ENCODE peak calls at places on chromosomes 4 and X, in four cellular contexts. N, W, T and C are unnamed samples.

GRCh38 chrX:149871940-149872339 is 9.0 kb upstream of the MAGEA8 start:
- DNase-seq in T (peak), N (peak), W (peak), C (peak)

GRCh38 chr4:73705056-73705432 is 35.3 kb upstream of the CXCL8 start:
- DNase-seq in T (no peak), W (no peak), N (no peak), C (no peak)

GRCh38 chr4:101277661-101278060 is 69.7 kb downstream of the PPP3CA start:
- DNase-seq in T (no peak), W (no peak), N (no peak), C (no peak)

GRCh38 chr4:173005912-173006633 is 162.5 kb upstream of the GALNT7 start:
- DNase-seq in W (no peak), T (no peak), N (no peak), C (no peak)

GRCh38 chr4:99082192-99082591 is 6.4 kb downstream of the ADH5 start:
- DNase-seq in N (no peak), W (no peak), T (no peak), C (no peak)

GRCh38 chrX:65871671-65872311 is 168.1 kb downstream of the VSIG4 start:
- DNase-seq in T (peak), N (peak), W (peak), C (no peak)

GRCh38 chr4:3364199-3364598 is 71.4 kb downstream of the RGS12 start:
- DNase-seq in T (no peak), W (no peak), N (no peak), C (no peak)

GRCh38 chr4:111031180-111031579 is 408.3 kb upstream of the PITX2 start:
- DNase-seq in W (no peak), N (no peak), T (no peak), C (no peak)

GRCh38 chrX:42247241-42247640 is 323.9 kb upstream of the CASK start:
- DNase-seq in T (no peak), N (no peak), W (no peak), C (no peak)

GRCh38 chr4:184596617-184597185 is 52.5 kb downstream of the CASP3 start:
- DNase-seq in T (peak), W (no peak), N (no peak), C (no peak)

GRCh38 chr4:6217716-6218381 is 17.5 kb upstream of the JAKMIP1 start:
- DNase-seq in W (no peak), T (no peak), N (no peak), C (no peak)

GRCh38 chr4:101944649-101945048 is 154.1 kb downstream of the BANK1 start:
- DNase-seq in W (no peak), N (no peak), T (no peak), C (no peak)

GRCh38 chrX:110341189-110342035 is 17.2 kb upstream of the RTL9 start:
- DNase-seq in N (no peak), W (no peak), T (no peak), C (no peak)

GRCh38 chr4:11704136-11704535 is 275.4 kb upstream of the HS3ST1 start:
- DNase-seq in N (no peak), T (no peak), W (no peak), C (no peak)

GRCh38 chr4:145935253-145936141 is 3.1 kb downstream of the ZNF827 start:
- DNase-seq in T (peak), W (no peak), N (peak), C (peak)

GRCh38 chr4:27973056-27973455 is 1112.4 kb downstream of the STIM2 start:
- DNase-seq in N (no peak), W (no peak), T (no peak), C (no peak)

GRCh38 chr4:27016551-27016950 is 155.9 kb downstream of the STIM2 start:
- DNase-seq in N (no peak), W (no peak), T (no peak), C (no peak)

GRCh38 chrX:140766024-140766611 is 56.6 kb downstream of the LINC00632 start:
- DNase-seq in N (peak), T (peak), W (peak), C (peak)

GRCh38 chrX:72245461-72246089 is 6.7 kb upstream of the ERCC6L start:
- DNase-seq in N (peak), W (peak), T (peak), C (peak)

GRCh38 chr4:112552668-112553067 is 36.7 kb upstream of the NEUROG2 start:
- DNase-seq in N (no peak), W (no peak), T (peak), C (no peak)

GRCh38 chrX:41667631-41668030 is 21.1 kb upstream of the GPR34 start:
- DNase-seq in W (no peak), T (no peak), N (no peak), C (no peak)

GRCh38 chrX:15497865-15498264 is 2.7 kb upstream of the BMX start:
- DNase-seq in T (peak), W (peak), N (peak), C (peak)

GRCh38 chr4:2041234-2042130 is 17.6 kb upstream of the NAT8L start:
- DNase-seq in T (peak), W (peak), N (peak), C (peak)

GRCh38 chr4:14646831-14647230 is 355.4 kb upstream of the CPEB2 start:
- DNase-seq in W (no peak), N (no peak), T (no peak), C (no peak)

GRCh38 chr4:175419120-175419774 is 392.8 kb downstream of the GPM6A start:
- DNase-seq in T (peak), N (no peak), W (no peak), C (no peak)

GRCh38 chr4:24032371-24032989 is 142.6 kb upstream of the PPARGC1A start:
- DNase-seq in N (peak), W (no peak), T (peak), C (peak)

GRCh38 chr4:181823645-181824044 is 419.6 kb upstream of the TENM3 start:
- DNase-seq in T (no peak), N (no peak), W (no peak), C (no peak)

GRCh38 chrX:98067611-98068010 is 1183.9 kb downstream of the RPA4 start:
- DNase-seq in T (no peak), N (no peak), W (no peak), C (no peak)

GRCh38 chr4:25767877-25768475 is 94.8 kb downstream of the SEL1L3 start:
- DNase-seq in T (peak), W (peak), N (peak), C (peak)

GRCh38 chrX:73868916-73869315 is 305.9 kb downstream of the CHIC1 start:
- DNase-seq in N (no peak), W (no peak), T (no peak), C (no peak)

GRCh38 chr4:98519268-98519993 is 139.0 kb downstream of the TSPAN5 start:
- DNase-seq in W (no peak), T (peak), N (no peak), C (no peak)

GRCh38 chrX:110432066-110432465 is 73.4 kb downstream of the RTL9 start:
- DNase-seq in W (no peak), N (no peak), T (no peak), C (no peak)

GRCh38 chr4:21888195-21888976 is 60.2 kb downstream of the KCNIP4 start:
- DNase-seq in W (no peak), N (no peak), T (no peak), C (no peak)

GRCh38 chrX:40406330-40406859 is 174.4 kb upstream of the ATP6AP2 start:
- DNase-seq in W (no peak), N (no peak), T (no peak), C (no peak)

GRCh38 chrX:116873678-116874077 is 410.9 kb upstream of the CT83 start:
- DNase-seq in N (no peak), T (no peak), W (no peak), C (no peak)

GRCh38 chr4:109440948-109441347 is 7.3 kb downstream of the SEC24B start:
- DNase-seq in W (no peak), T (no peak), N (no peak), C (no peak)

GRCh38 chr4:7971159-7971631 is 31.5 kb upstream of the AFAP1 start:
- DNase-seq in T (no peak), W (no peak), N (no peak), C (no peak)

GRCh38 chr4:5753766-5754528 is 42.9 kb downstream of the EVC start:
- DNase-seq in T (no peak), W (no peak), N (no peak), C (no peak)

DNA sequence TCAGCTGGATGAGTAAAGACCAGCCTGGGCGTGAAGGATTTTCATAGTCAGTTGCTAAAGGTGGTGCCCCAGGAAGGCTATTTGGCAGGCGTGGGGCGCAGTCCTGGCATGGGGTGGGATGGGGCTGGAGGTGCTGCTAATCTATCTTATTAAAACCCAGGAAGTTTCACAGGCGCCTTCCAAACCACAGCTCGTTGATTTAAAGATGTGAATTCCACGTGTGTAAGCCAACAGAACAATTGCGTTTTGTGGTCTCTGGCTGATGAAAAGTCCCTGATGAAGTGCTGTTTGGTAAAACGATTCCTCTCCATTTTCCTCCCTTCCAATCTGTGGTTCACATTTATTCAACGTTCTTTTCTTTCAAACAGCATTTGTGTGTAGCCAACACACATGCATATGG is 105.0 kb downstream of the TBL1X start:
- DNase-seq in W (no peak), T (no peak), N (no peak), C (no peak)
- TF ChIP-seq ELF4 in W (no peak), T (no peak), N (no peak), C (no peak)

GRCh38 chrX:22690116-22690515 is 309.6 kb upstream of the DDX53 start:
- DNase-seq in T (no peak), W (no peak), N (peak), C (no peak)
- TF ChIP-seq ELF4 in T (no peak), W (no peak), N (no peak), C (no peak)

GRCh38 chr4:134777626-134778025 is 576.0 kb upstream of the PABPC4L start:
- DNase-seq in W (no peak), N (no peak), T (no peak), C (no peak)
- TF ChIP-seq ELF4 in W (no peak), N (no peak), T (no peak), C (no peak)

GRCh38 chrX:58025979-58026378 is 115.7 kb upstream of the ZXDA start:
- DNase-seq in N (peak), T (peak), W (peak), C (peak)
- TF ChIP-seq ELF4 in N (no peak), T (no peak), W (no peak), C (no peak)

GRCh38 chr4:142274137-142274536 is 572.0 kb downstream of the INPP4B start:
- DNase-seq in N (no peak), T (no peak), W (no peak), C (no peak)
- TF ChIP-seq ELF4 in N (no peak), T (no peak), W (no peak), C (no peak)

GRCh38 chr4:19982556-19982955 is 269.1 kb upstream of the SLIT2 start:
- DNase-seq in T (no peak), N (no peak), W (no peak), C (no peak)

GRCh38 chr4:19993222-19993621 is 258.5 kb upstream of the SLIT2 start:
- DNase-seq in N (no peak), T (no peak), W (no peak), C (no peak)

GRCh38 chr4:19992694-19993093 is 259.0 kb upstream of the SLIT2 start:
- DNase-seq in N (no peak), T (no peak), W (no peak), C (no peak)

GRCh38 chr4:19983072-19983471 is 268.6 kb upstream of the SLIT2 start:
- DNase-seq in W (no peak), T (no peak), N (no peak), C (no peak)

GRCh38 chr4:19987746-19988145 is 264.0 kb upstream of the SLIT2 start:
- DNase-seq in T (no peak), N (no peak), W (no peak), C (no peak)
- TF ChIP-seq ELF4 in T (no peak), N (no peak), W (no peak), C (no peak)